ENCODE peak calls at places on chromosomes 6 and 20, in eight cellular contexts. Y is tibial artery; K is stimulated activated effector memory CD8-positive, alpha-beta T cell treated with anti-CD3 and anti-CD28 coated beads, Interleukin-12 subunit alpha, Interleukin-12 subunit beta, amount 100 ng/mL, for 72 hours; O is HTR-8/SVneo; W is aorta; F is stimulated activated CD8-positive, alpha-beta memory T cell treated with anti-CD3 and anti-CD28 coated beads, Interleukin-7, amount 100 ng/mL, for 1 hour; E is heart right ventricle; Q is SK-MEL-5. U is an unnamed sample.

GRCh38 chr6:6545616-6546317 is 42.8 kb upstream of the LY86 start:
- DNase-seq in Q (no peak), W (no peak), E (no peak), Y (no peak), F (no peak), O (no peak), K (no peak), U (no peak)

GRCh38 chr6:24872769-24873168 is 63.0 kb downstream of the RIPOR2 start:
- DNase-seq in Q (no peak), O (no peak), Y (no peak), K (no peak), W (no peak), F (no peak), E (no peak), U (no peak)

GRCh38 chr20:14925286-14925685 is 587.9 kb upstream of the FLRT3 start:
- DNase-seq in O (no peak), K (no peak), E (no peak), F (no peak), Q (no peak), Y (no peak), W (no peak), U (no peak)

GRCh38 chr6:154164397-154164796 is 125.4 kb downstream of the OPRM1 start:
- DNase-seq in E (no peak), W (peak; percentile 82), Q (no peak), Y (peak; percentile 82), K (no peak), O (no peak), F (no peak), U (no peak)

GRCh38 chr20:64131406-64131805 is 24.0 kb upstream of the NPBWR2 start:
- DNase-seq in W (peak; percentile 38), E (no peak), O (peak; percentile 67), Y (peak; percentile 10), F (no peak), K (no peak), Q (peak; percentile 86), U (peak; percentile 66)

GRCh38 chr6:37131104-37131959 is 38.6 kb upstream of the PIM1 start:
- DNase-seq in E (peak; percentile 82), Q (peak; percentile 22), W (peak; percentile 80), Y (peak; percentile 92), O (no peak), K (no peak), F (no peak), U (no peak)

GRCh38 chr6:32118782-32119628 is 9.0 kb downstream of the ATF6B start:
- DNase-seq in W (peak; percentile 91), Y (peak; percentile 93), K (peak; percentile 49), E (peak; percentile 86), O (peak; percentile 82), Q (peak; percentile 85), F (peak; percentile 23), U (peak; percentile 88)

GRCh38 chr6:130202782-130203181 is 20.0 kb downstream of the SAMD3 start:
- DNase-seq in O (no peak), Q (no peak), F (no peak), Y (no peak), W (no peak), E (no peak), K (no peak), U (no peak)

GRCh38 chr20:3766832-3767433 is 620 bp downstream of the ADISSP start:
- DNase-seq in Q (no peak), E (peak; percentile 7), O (no peak), F (no peak), W (no peak), K (no peak), Y (peak; percentile 71), U (no peak)

U was measured in suprapubic skin.